ENCODE peak calls at places on chromosomes 3 and 15, in seven cellular contexts. One of them, this sample, is unnamed.

GRCh38 chr3:13494463-13495350 is 14.6 kb downstream of the HDAC11 start:
- DNase-seq in kidney tubule cell: no peak
- DNase-seq in stimulated activated CD4-positive, alpha-beta T cell treated with anti-CD3 and anti-CD28 coated beads, Interleukin-15, amount 100 ng/mL, for 1 hour: no peak
- DNase-seq in NCI-H1417: no peak
- DNase-seq in NCI-H146: peak; percentile 2
- DNase-seq in colonic mucosa: no peak
- DNase-seq in stimulated activated CD8-positive, alpha-beta memory T cell treated with anti-CD3 and anti-CD28 coated beads, Interleukin-4, amount 100 ng/mL, for 4 hours: no peak
- DNase-seq in this sample: no peak

GRCh38 chr15:67941643-67942315 is 101.9 kb upstream of the RNU6-1 start:
- DNase-seq in stimulated activated CD8-positive, alpha-beta memory T cell treated with anti-CD3 and anti-CD28 coated beads, Interleukin-4, amount 100 ng/mL, for 4 hours: no peak
- DNase-seq in kidney tubule cell: peak; percentile 78
- DNase-seq in NCI-H146: no peak
- DNase-seq in colonic mucosa: no peak
- DNase-seq in NCI-H1417: no peak
- DNase-seq in stimulated activated CD4-positive, alpha-beta T cell treated with anti-CD3 and anti-CD28 coated beads, Interleukin-15, amount 100 ng/mL, for 1 hour: no peak
- DNase-seq in this sample: no peak

GRCh38 chr3:64187065-64187959 is 38.0 kb downstream of the PRICKLE2 start:
- DNase-seq in stimulated activated CD4-positive, alpha-beta T cell treated with anti-CD3 and anti-CD28 coated beads, Interleukin-15, amount 100 ng/mL, for 1 hour: no peak
- DNase-seq in stimulated activated CD8-positive, alpha-beta memory T cell treated with anti-CD3 and anti-CD28 coated beads, Interleukin-4, amount 100 ng/mL, for 4 hours: no peak
- DNase-seq in kidney tubule cell: peak; percentile 98
- DNase-seq in NCI-H146: no peak
- DNase-seq in colonic mucosa: peak; percentile 37
- DNase-seq in NCI-H1417: peak; percentile 7
- DNase-seq in this sample: peak; percentile 35

GRCh38 chr3:141546586-141546985 is 59.8 kb downstream of the RASA2 start:
- DNase-seq in NCI-H146: no peak
- DNase-seq in colonic mucosa: no peak
- DNase-seq in NCI-H1417: no peak
- DNase-seq in kidney tubule cell: no peak
- DNase-seq in stimulated activated CD4-positive, alpha-beta T cell treated with anti-CD3 and anti-CD28 coated beads, Interleukin-15, amount 100 ng/mL, for 1 hour: no peak
- DNase-seq in stimulated activated CD8-positive, alpha-beta memory T cell treated with anti-CD3 and anti-CD28 coated beads, Interleukin-4, amount 100 ng/mL, for 4 hours: no peak
- DNase-seq in this sample: no peak

GRCh38 chr15:37967788-37968187 is 33.3 kb downstream of the TMCO5A start:
- DNase-seq in NCI-H1417: peak; percentile 13
- DNase-seq in stimulated activated CD4-positive, alpha-beta T cell treated with anti-CD3 and anti-CD28 coated beads, Interleukin-15, amount 100 ng/mL, for 1 hour: no peak
- DNase-seq in NCI-H146: no peak
- DNase-seq in kidney tubule cell: peak; percentile 67
- DNase-seq in stimulated activated CD8-positive, alpha-beta memory T cell treated with anti-CD3 and anti-CD28 coated beads, Interleukin-4, amount 100 ng/mL, for 4 hours: no peak
- DNase-seq in colonic mucosa: no peak
- DNase-seq in this sample: no peak

GRCh38 chr15:86591994-86592746 is 512.5 kb downstream of the AGBL1 start:
- DNase-seq in stimulated activated CD8-positive, alpha-beta memory T cell treated with anti-CD3 and anti-CD28 coated beads, Interleukin-4, amount 100 ng/mL, for 4 hours: no peak
- DNase-seq in NCI-H146: no peak
- DNase-seq in stimulated activated CD4-positive, alpha-beta T cell treated with anti-CD3 and anti-CD28 coated beads, Interleukin-15, amount 100 ng/mL, for 1 hour: no peak
- DNase-seq in NCI-H1417: no peak
- DNase-seq in kidney tubule cell: no peak
- DNase-seq in colonic mucosa: peak; percentile 26
- DNase-seq in this sample: no peak

GRCh38 chr3:156751461-156752025 is 74.6 kb upstream of the LEKR1 start:
- DNase-seq in stimulated activated CD8-positive, alpha-beta memory T cell treated with anti-CD3 and anti-CD28 coated beads, Interleukin-4, amount 100 ng/mL, for 4 hours: no peak
- DNase-seq in stimulated activated CD4-positive, alpha-beta T cell treated with anti-CD3 and anti-CD28 coated beads, Interleukin-15, amount 100 ng/mL, for 1 hour: no peak
- DNase-seq in NCI-H146: no peak
- DNase-seq in NCI-H1417: peak; percentile 21
- DNase-seq in colonic mucosa: no peak
- DNase-seq in kidney tubule cell: peak; percentile 15
- DNase-seq in this sample: no peak

GRCh38 chr3:105715372-105715771 is 153.4 kb downstream of the CBLB start:
- DNase-seq in stimulated activated CD4-positive, alpha-beta T cell treated with anti-CD3 and anti-CD28 coated beads, Interleukin-15, amount 100 ng/mL, for 1 hour: no peak
- DNase-seq in stimulated activated CD8-positive, alpha-beta memory T cell treated with anti-CD3 and anti-CD28 coated beads, Interleukin-4, amount 100 ng/mL, for 4 hours: no peak
- DNase-seq in NCI-H1417: no peak
- DNase-seq in NCI-H146: no peak
- DNase-seq in colonic mucosa: no peak
- DNase-seq in kidney tubule cell: peak; percentile 11
- DNase-seq in this sample: no peak

GRCh38 chr3:71130516-71131384 is 452.8 kb downstream of the FOXP1 start:
- DNase-seq in kidney tubule cell: peak; percentile 86
- DNase-seq in stimulated activated CD4-positive, alpha-beta T cell treated with anti-CD3 and anti-CD28 coated beads, Interleukin-15, amount 100 ng/mL, for 1 hour: peak; percentile 48
- DNase-seq in stimulated activated CD8-positive, alpha-beta memory T cell treated with anti-CD3 and anti-CD28 coated beads, Interleukin-4, amount 100 ng/mL, for 4 hours: peak; percentile 33
- DNase-seq in colonic mucosa: peak; percentile 82
- DNase-seq in NCI-H146: peak; percentile 75
- DNase-seq in NCI-H1417: peak; percentile 78
- DNase-seq in this sample: peak; percentile 85

GRCh38 chr3:47003461-47004368 is 24.2 kb downstream of the NBEAL2 start:
- DNase-seq in stimulated activated CD8-positive, alpha-beta memory T cell treated with anti-CD3 and anti-CD28 coated beads, Interleukin-4, amount 100 ng/mL, for 4 hours: no peak
- DNase-seq in stimulated activated CD4-positive, alpha-beta T cell treated with anti-CD3 and anti-CD28 coated beads, Interleukin-15, amount 100 ng/mL, for 1 hour: no peak
- DNase-seq in kidney tubule cell: no peak
- DNase-seq in colonic mucosa: no peak
- DNase-seq in NCI-H1417: no peak
- DNase-seq in NCI-H146: no peak
- DNase-seq in this sample: peak; percentile 7

GRCh38 chr3:196821806-196822355 is 45.8 kb upstream of the SENP5 start:
- DNase-seq in stimulated activated CD8-positive, alpha-beta memory T cell treated with anti-CD3 and anti-CD28 coated beads, Interleukin-4, amount 100 ng/mL, for 4 hours: no peak
- DNase-seq in stimulated activated CD4-positive, alpha-beta T cell treated with anti-CD3 and anti-CD28 coated beads, Interleukin-15, amount 100 ng/mL, for 1 hour: no peak
- DNase-seq in colonic mucosa: no peak
- DNase-seq in NCI-H1417: no peak
- DNase-seq in NCI-H146: no peak
- DNase-seq in kidney tubule cell: no peak
- DNase-seq in this sample: no peak

GRCh38 chr15:35168464-35168863 is 83.4 kb upstream of the NANOGP8 start:
- DNase-seq in stimulated activated CD8-positive, alpha-beta memory T cell treated with anti-CD3 and anti-CD28 coated beads, Interleukin-4, amount 100 ng/mL, for 4 hours: no peak
- DNase-seq in kidney tubule cell: peak; percentile 15
- DNase-seq in stimulated activated CD4-positive, alpha-beta T cell treated with anti-CD3 and anti-CD28 coated beads, Interleukin-15, amount 100 ng/mL, for 1 hour: no peak
- DNase-seq in colonic mucosa: no peak
- DNase-seq in NCI-H146: no peak
- DNase-seq in NCI-H1417: no peak
- DNase-seq in this sample: no peak

GRCh38 chr3:8987673-8988655 is 24.7 kb upstream of the RAD18 start:
- DNase-seq in NCI-H1417: peak; percentile 11
- DNase-seq in stimulated activated CD4-positive, alpha-beta T cell treated with anti-CD3 and anti-CD28 coated beads, Interleukin-15, amount 100 ng/mL, for 1 hour: no peak
- DNase-seq in kidney tubule cell: peak; percentile 55
- DNase-seq in stimulated activated CD8-positive, alpha-beta memory T cell treated with anti-CD3 and anti-CD28 coated beads, Interleukin-4, amount 100 ng/mL, for 4 hours: no peak
- DNase-seq in NCI-H146: peak; percentile 18
- DNase-seq in colonic mucosa: peak; percentile 57
- DNase-seq in this sample: peak; percentile 73

GRCh38 chr15:101781927-101782326 is 21.4 kb upstream of the OR4F6 start:
- DNase-seq in kidney tubule cell: no peak
- DNase-seq in stimulated activated CD8-positive, alpha-beta memory T cell treated with anti-CD3 and anti-CD28 coated beads, Interleukin-4, amount 100 ng/mL, for 4 hours: no peak
- DNase-seq in NCI-H146: no peak
- DNase-seq in stimulated activated CD4-positive, alpha-beta T cell treated with anti-CD3 and anti-CD28 coated beads, Interleukin-15, amount 100 ng/mL, for 1 hour: no peak
- DNase-seq in colonic mucosa: no peak
- DNase-seq in NCI-H1417: no peak
- DNase-seq in this sample: no peak

GRCh38 chr3:135516143-135516542 is 449.4 kb upstream of the PPP2R3A start:
- DNase-seq in stimulated activated CD4-positive, alpha-beta T cell treated with anti-CD3 and anti-CD28 coated beads, Interleukin-15, amount 100 ng/mL, for 1 hour: no peak
- DNase-seq in NCI-H1417: no peak
- DNase-seq in NCI-H146: no peak
- DNase-seq in stimulated activated CD8-positive, alpha-beta memory T cell treated with anti-CD3 and anti-CD28 coated beads, Interleukin-4, amount 100 ng/mL, for 4 hours: no peak
- DNase-seq in colonic mucosa: no peak
- DNase-seq in kidney tubule cell: peak; percentile 54
- DNase-seq in this sample: no peak

GRCh38 chr3:55490194-55490913 is 3.2 kb upstream of the WNT5A start:
- DNase-seq in stimulated activated CD8-positive, alpha-beta memory T cell treated with anti-CD3 and anti-CD28 coated beads, Interleukin-4, amount 100 ng/mL, for 4 hours: no peak
- DNase-seq in stimulated activated CD4-positive, alpha-beta T cell treated with anti-CD3 and anti-CD28 coated beads, Interleukin-15, amount 100 ng/mL, for 1 hour: no peak
- DNase-seq in kidney tubule cell: no peak
- DNase-seq in NCI-H1417: no peak
- DNase-seq in NCI-H146: no peak
- DNase-seq in colonic mucosa: no peak
- DNase-seq in this sample: no peak

GRCh38 chr15:58551764-58552504 is 120.1 kb downstream of the LIPC start:
- DNase-seq in NCI-H146: no peak
- DNase-seq in stimulated activated CD8-positive, alpha-beta memory T cell treated with anti-CD3 and anti-CD28 coated beads, Interleukin-4, amount 100 ng/mL, for 4 hours: no peak
- DNase-seq in colonic mucosa: peak; percentile 81
- DNase-seq in NCI-H1417: no peak
- DNase-seq in kidney tubule cell: peak; percentile 44
- DNase-seq in stimulated activated CD4-positive, alpha-beta T cell treated with anti-CD3 and anti-CD28 coated beads, Interleukin-15, amount 100 ng/mL, for 1 hour: no peak
- DNase-seq in this sample: no peak

GRCh38 chr15:26691249-26691648 is 81.6 kb downstream of the GABRB3 start:
- DNase-seq in colonic mucosa: no peak
- DNase-seq in stimulated activated CD4-positive, alpha-beta T cell treated with anti-CD3 and anti-CD28 coated beads, Interleukin-15, amount 100 ng/mL, for 1 hour: no peak
- DNase-seq in NCI-H146: no peak
- DNase-seq in kidney tubule cell: no peak
- DNase-seq in NCI-H1417: no peak
- DNase-seq in stimulated activated CD8-positive, alpha-beta memory T cell treated with anti-CD3 and anti-CD28 coated beads, Interleukin-4, amount 100 ng/mL, for 4 hours: no peak
- DNase-seq in this sample: no peak

GRCh38 chr3:193872265-193872753 is 263.6 kb upstream of the HES1 start:
- DNase-seq in NCI-H1417: no peak
- DNase-seq in stimulated activated CD4-positive, alpha-beta T cell treated with anti-CD3 and anti-CD28 coated beads, Interleukin-15, amount 100 ng/mL, for 1 hour: no peak
- DNase-seq in stimulated activated CD8-positive, alpha-beta memory T cell treated with anti-CD3 and anti-CD28 coated beads, Interleukin-4, amount 100 ng/mL, for 4 hours: no peak
- DNase-seq in NCI-H146: peak; percentile 38
- DNase-seq in kidney tubule cell: peak; percentile 99
- DNase-seq in colonic mucosa: peak; percentile 87
- DNase-seq in this sample: peak; percentile 24

GRCh38 chr3:139265131-139266016 is 78.4 kb upstream of the MRPS22 start:
- DNase-seq in NCI-H146: no peak
- DNase-seq in kidney tubule cell: no peak
- DNase-seq in stimulated activated CD8-positive, alpha-beta memory T cell treated with anti-CD3 and anti-CD28 coated beads, Interleukin-4, amount 100 ng/mL, for 4 hours: no peak
- DNase-seq in stimulated activated CD4-positive, alpha-beta T cell treated with anti-CD3 and anti-CD28 coated beads, Interleukin-15, amount 100 ng/mL, for 1 hour: no peak
- DNase-seq in NCI-H1417: peak; percentile 46
- DNase-seq in colonic mucosa: no peak
- DNase-seq in this sample: no peak